ENCODE peak calls at places on chromosomes 5 and 9, in five cellular contexts. H, Q, S, I and W are unnamed samples.
A peak's percentile ranks its signal among the peaks of the same experiment; 100 is the strongest.

GRCh38 chr5:71483355-71483754 is 27.9 kb downstream of the BDP1 start:
- DNase-seq in H (peak; percentile 63), Q (no peak), S (no peak), I (peak; percentile 79), W (peak; percentile 18)

GRCh38 chr5:56649569-56649968 is 165.8 kb upstream of the MAP3K1 start:
- DNase-seq in H (no peak), Q (no peak), S (no peak), I (no peak), W (no peak)

GRCh38 chr5:54491326-54491725 is 26.2 kb upstream of the SNX18 start:
- DNase-seq in H (no peak), Q (no peak), S (no peak), I (no peak), W (no peak)

GRCh38 chr5:177309351-177310191 is 2.1 kb downstream of the MXD3 start:
- DNase-seq in H (peak; percentile 78), Q (peak; percentile 80), S (no peak), I (peak; percentile 73), W (peak; percentile 67)

GRCh38 chr5:180589771-180590542 is 1.3 kb downstream of the SCGB3A1 start:
- DNase-seq in H (no peak), Q (no peak), S (no peak), I (no peak), W (no peak)

GRCh38 chr5:96408841-96409458 is 24.1 kb downstream of the PCSK1 start:
- DNase-seq in H (no peak), Q (no peak), S (no peak), I (no peak), W (no peak)

GRCh38 chr9:8895498-8896224 is 1096.1 kb upstream of the DMAC1 start:
- DNase-seq in H (peak; percentile 5), Q (no peak), S (no peak), I (peak; percentile 47), W (peak; percentile 9)

GRCh38 chr5:172002310-172002709 is 4.1 kb downstream of the FBXW11 start:
- DNase-seq in H (peak; percentile 36), Q (no peak), S (no peak), I (peak; percentile 24), W (no peak)

GRCh38 chr9:121811751-121812150 is 160.3 kb downstream of the DAB2IP start:
- DNase-seq in H (no peak), Q (no peak), S (no peak), I (no peak), W (no peak)

GRCh38 chr9:122562134-122562760 is 9.3 kb downstream of the OR1N2 start:
- DNase-seq in H (no peak), Q (no peak), S (no peak), I (no peak), W (no peak)

GRCh38 chr9:121979736-121980135 is 113.4 kb downstream of the TTLL11 start:
- DNase-seq in H (no peak), Q (no peak), S (no peak), I (no peak), W (no peak)

GRCh38 chr9:127877566-127877998 is at the start of gene AK1:
- DNase-seq in H (no peak), Q (peak; percentile 84), S (no peak), I (peak; percentile 63), W (peak; percentile 85)

GRCh38 chr9:36213989-36214388 is 23.3 kb downstream of the CLTA start:
- DNase-seq in H (no peak), Q (no peak), S (no peak), I (no peak), W (no peak)

GRCh38 chr9:106862946-106863740 is at the start of gene ZNF462:
- DNase-seq in H (peak; percentile 43), Q (peak; percentile 47), S (no peak), I (peak; percentile 66), W (peak; percentile 60)

GRCh38 chr9:101764455-101764854 is 26.0 kb upstream of the GRIN3A start:
- DNase-seq in H (no peak), Q (no peak), S (no peak), I (no peak), W (no peak)

GRCh38 chr9:108637340-108637739 is 218.4 kb downstream of the ACTL7B start:
- DNase-seq in H (no peak), Q (no peak), S (no peak), I (no peak), W (no peak)

GRCh38 chr9:119005162-119005561 is 364.1 kb downstream of the BRINP1 start:
- DNase-seq in H (no peak), Q (no peak), S (no peak), I (no peak), W (no peak)

GRCh38 chr5:111453747-111454146 is 58.6 kb downstream of the STARD4 start:
- DNase-seq in H (no peak), Q (no peak), S (no peak), I (no peak), W (peak; percentile 11)

GRCh38 chr5:41856644-41857491 is 13.4 kb downstream of the OXCT1 start:
- DNase-seq in H (peak; percentile 42), Q (peak; percentile 26), S (no peak), I (peak; percentile 77), W (peak; percentile 21)

GRCh38 chr5:55540024-55540423 is 5.3 kb upstream of the PLPP1 start:
- DNase-seq in H (no peak), Q (no peak), S (no peak), I (no peak), W (no peak)

GRCh38 chr5:79074641-79075040 is 5.1 kb downstream of the BHMT2 start:
- DNase-seq in H (no peak), Q (no peak), S (no peak), I (no peak), W (peak; percentile 27)

GRCh38 chr5:173235499-173236394 is 741 bp upstream of the NKX2-5 start:
- DNase-seq in H (no peak), Q (no peak), S (no peak), I (no peak), W (no peak)

GRCh38 chr5:132497488-132497997 is 7.0 kb upstream of the IRF1 start:
- DNase-seq in H (peak; percentile 92), Q (peak; percentile 55), S (no peak), I (peak; percentile 90), W (peak; percentile 91)

GRCh38 chr5:132493821-132494220 is 3.2 kb upstream of the IRF1 start:
- DNase-seq in H (no peak), Q (no peak), S (no peak), I (no peak), W (no peak)

GRCh38 chr5:132496631-132497487 is 6.3 kb upstream of the IRF1 start:
- DNase-seq in H (peak; percentile 83), Q (peak; percentile 95), S (peak; percentile 52), I (peak; percentile 86), W (peak; percentile 74)

GRCh38 chr5:132495063-132495671 is 4.6 kb upstream of the IRF1 start:
- DNase-seq in H (no peak), Q (peak; percentile 8), S (no peak), I (no peak), W (no peak)

DNA sequence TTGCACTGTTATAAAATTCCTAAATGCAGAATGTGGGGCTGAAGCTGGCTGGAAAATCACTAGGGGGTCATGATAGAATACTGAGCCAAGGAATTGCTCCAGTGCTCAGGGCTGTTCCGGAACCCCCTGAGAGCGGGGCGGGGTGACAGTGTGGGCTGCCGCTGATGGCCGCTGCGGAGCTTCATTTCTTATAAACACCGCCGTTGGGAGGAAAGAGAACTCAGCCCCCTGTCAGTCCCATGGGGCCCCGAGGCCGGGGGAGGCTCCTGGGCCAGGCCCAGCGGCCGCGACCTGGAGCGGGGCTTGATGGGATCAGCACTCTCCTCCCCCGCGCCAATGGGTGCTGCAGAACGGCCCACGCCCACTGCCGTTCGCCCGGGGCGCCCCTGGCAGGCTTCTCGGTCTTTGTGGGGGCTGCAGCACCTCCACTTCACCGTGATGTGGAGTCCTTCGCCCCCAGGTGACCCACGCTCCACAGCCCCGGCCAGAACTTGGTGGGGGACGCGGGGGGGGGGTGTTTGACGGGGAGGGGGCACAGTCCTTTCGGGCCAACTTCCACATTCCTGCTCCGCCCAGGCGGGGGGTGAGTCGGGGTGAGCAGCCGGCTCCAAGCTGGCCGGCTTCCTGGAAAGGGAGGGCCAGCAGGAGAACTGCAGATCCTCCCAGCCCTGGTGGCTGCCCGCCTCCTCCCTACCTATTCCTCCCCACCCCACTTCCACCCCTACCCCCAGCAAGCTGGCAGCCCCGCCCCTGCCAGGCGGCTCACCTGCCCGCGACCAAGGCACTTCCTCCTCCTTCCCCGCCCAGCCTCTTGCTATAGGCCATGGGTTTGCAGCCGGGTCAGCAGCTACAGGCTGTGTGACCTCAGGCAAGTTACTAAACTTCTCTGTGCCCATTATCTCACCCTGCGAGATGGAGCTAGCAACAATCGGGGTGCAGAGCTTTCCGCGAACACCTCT is 5.4 kb upstream of the IRF1 start:
- DNase-seq in H (peak; percentile 91), Q (peak; percentile 97), S (peak; percentile 75), I (peak; percentile 67), W (peak; percentile 86)
- TF ChIP-seq POLR2A in H (peak; percentile 30), Q (peak; percentile 67), S (no peak), I (peak; percentile 50), W (peak; percentile 32)

DNA sequence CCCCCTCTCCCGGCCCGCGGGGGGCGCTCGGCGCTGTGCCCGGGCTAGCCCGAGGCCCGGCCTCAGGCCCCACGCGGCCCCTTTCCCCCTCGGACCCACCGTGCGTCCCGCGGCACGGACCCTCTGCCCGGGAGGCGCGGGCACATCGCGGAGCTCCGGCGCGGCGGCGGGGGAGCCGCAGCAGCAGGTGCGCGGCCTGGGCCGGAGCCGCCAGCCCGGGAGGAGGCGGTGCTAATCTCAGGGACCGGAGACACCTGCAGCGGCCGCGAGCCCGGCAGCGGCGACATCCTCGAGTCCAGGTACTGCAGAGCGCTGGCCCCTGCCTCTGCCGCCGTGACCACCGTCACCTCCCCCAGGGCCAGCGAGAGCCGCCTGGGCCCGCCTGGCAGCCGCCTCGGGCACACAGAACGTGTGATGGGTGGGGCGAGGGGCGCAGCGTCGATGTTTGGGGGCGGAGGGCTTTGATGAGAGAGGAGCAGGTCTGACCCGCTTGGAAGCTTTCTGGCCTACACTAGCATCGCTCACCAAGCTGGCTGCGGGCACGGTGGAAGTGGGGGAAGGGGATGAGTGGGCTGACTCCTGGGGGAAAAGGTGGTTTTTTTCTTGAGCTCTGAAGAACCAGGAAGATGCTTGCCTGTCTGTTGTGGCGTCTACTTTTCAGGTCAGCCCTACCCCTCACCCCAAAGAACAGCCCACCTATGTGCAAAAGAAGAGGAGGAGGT is 524 bp downstream of the CYFIP2 start:
- DNase-seq in H (peak; percentile 35), Q (peak; percentile 66), S (no peak), I (peak; percentile 6), W (no peak)
- TF ChIP-seq POLR2A in H (no peak), Q (no peak), S (no peak), I (no peak), W (no peak)

GRCh38 chr5:386432-387341 is 56.3 kb upstream of the EXOC3 start:
- DNase-seq in H (no peak), Q (no peak), S (no peak), I (no peak), W (no peak)
- TF ChIP-seq POLR2A in H (no peak), Q (no peak), S (no peak), I (no peak), W (no peak)

GRCh38 chr9:26605367-26605766 is 287.2 kb downstream of the CAAP1 start:
- DNase-seq in H (no peak), Q (no peak), S (no peak), I (no peak), W (no peak)

GRCh38 chr9:26603637-26604036 is 289.0 kb downstream of the CAAP1 start:
- DNase-seq in H (no peak), Q (no peak), S (no peak), I (no peak), W (no peak)

DNA sequence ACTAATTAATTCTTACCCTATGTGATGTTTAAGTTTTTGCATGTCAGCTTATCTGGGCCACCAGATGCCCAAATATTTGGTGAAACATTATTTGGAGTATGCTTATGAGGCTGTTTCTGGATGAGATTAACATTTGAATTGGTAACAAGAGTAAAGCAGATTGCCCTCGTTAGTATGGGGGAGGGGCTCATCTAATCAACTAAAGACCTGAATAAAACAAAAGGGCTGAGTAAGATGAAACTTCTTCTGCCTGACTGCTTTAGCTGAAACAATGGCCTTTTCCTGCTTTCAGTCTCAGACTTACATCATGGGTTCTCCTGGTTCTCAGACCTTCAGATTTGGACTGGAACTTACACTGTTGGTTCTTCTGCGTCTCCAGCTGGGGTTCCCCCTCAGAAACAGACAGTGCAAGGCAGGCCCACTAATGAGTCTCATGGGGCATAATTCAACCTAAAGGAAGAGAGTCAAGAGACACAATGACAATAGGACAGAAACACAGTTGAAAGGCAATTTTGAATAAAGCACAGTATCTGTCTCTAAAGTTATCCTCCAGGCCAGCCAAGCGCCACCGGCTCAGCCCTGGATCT is 288.4 kb downstream of the CAAP1 start:
- DNase-seq in H (no peak), Q (no peak), S (no peak), I (no peak), W (no peak)
- TF ChIP-seq POLR2A in H (no peak), Q (no peak), S (no peak), I (no peak), W (no peak)